ENCODE peak calls at places on chromosomes 11 and 22, in seven cellular contexts. One of them, this sample, is unnamed.

GRCh38 chr11:86672007-86672621 is at the start of gene ME3:
- DNase-seq in stimulated activated CD8-positive, alpha-beta memory T cell treated with anti-CD3 and anti-CD28 coated beads, Interleukin-2, amount 100 ng/mL, for 48 hours: no peak
- DNase-seq in dorsolateral prefrontal cortex: peak
- DNase-seq in neural progenitor cell: peak
- DNase-seq in astrocyte of the spinal cord: peak
- DNase-seq in glomerular endothelial cell: no peak
- DNase-seq in mesothelial cell of epicardium: peak
- DNase-seq in this sample: peak

GRCh38 chr22:44811141-44811540 is 58.8 kb downstream of the ARHGAP8 start:
- DNase-seq in dorsolateral prefrontal cortex: no peak
- DNase-seq in glomerular endothelial cell: no peak
- DNase-seq in stimulated activated CD8-positive, alpha-beta memory T cell treated with anti-CD3 and anti-CD28 coated beads, Interleukin-2, amount 100 ng/mL, for 48 hours: no peak
- DNase-seq in neural progenitor cell: no peak
- DNase-seq in mesothelial cell of epicardium: no peak
- DNase-seq in astrocyte of the spinal cord: no peak
- DNase-seq in this sample: no peak

GRCh38 chr11:61777234-61778090 is 14.9 kb downstream of the TMEM258 start:
- DNase-seq in stimulated activated CD8-positive, alpha-beta memory T cell treated with anti-CD3 and anti-CD28 coated beads, Interleukin-2, amount 100 ng/mL, for 48 hours: peak
- DNase-seq in dorsolateral prefrontal cortex: no peak
- DNase-seq in mesothelial cell of epicardium: no peak
- DNase-seq in astrocyte of the spinal cord: no peak
- DNase-seq in neural progenitor cell: no peak
- DNase-seq in glomerular endothelial cell: no peak
- DNase-seq in this sample: peak

GRCh38 chr11:30203850-30204249 is 27.0 kb upstream of the FSHB start:
- DNase-seq in neural progenitor cell: no peak
- DNase-seq in glomerular endothelial cell: no peak
- DNase-seq in astrocyte of the spinal cord: no peak
- DNase-seq in dorsolateral prefrontal cortex: no peak
- DNase-seq in mesothelial cell of epicardium: no peak
- DNase-seq in stimulated activated CD8-positive, alpha-beta memory T cell treated with anti-CD3 and anti-CD28 coated beads, Interleukin-2, amount 100 ng/mL, for 48 hours: no peak
- DNase-seq in this sample: no peak

GRCh38 chr22:36873614-36874308 is 13.0 kb downstream of the NCF4 start:
- DNase-seq in mesothelial cell of epicardium: no peak
- DNase-seq in neural progenitor cell: peak
- DNase-seq in stimulated activated CD8-positive, alpha-beta memory T cell treated with anti-CD3 and anti-CD28 coated beads, Interleukin-2, amount 100 ng/mL, for 48 hours: peak
- DNase-seq in astrocyte of the spinal cord: peak
- DNase-seq in dorsolateral prefrontal cortex: no peak
- DNase-seq in glomerular endothelial cell: no peak
- DNase-seq in this sample: peak

GRCh38 chr22:38338772-38339379 is 21.6 kb upstream of the CSNK1E start:
- DNase-seq in astrocyte of the spinal cord: no peak
- DNase-seq in stimulated activated CD8-positive, alpha-beta memory T cell treated with anti-CD3 and anti-CD28 coated beads, Interleukin-2, amount 100 ng/mL, for 48 hours: no peak
- DNase-seq in glomerular endothelial cell: no peak
- DNase-seq in mesothelial cell of epicardium: no peak
- DNase-seq in dorsolateral prefrontal cortex: no peak
- DNase-seq in neural progenitor cell: no peak
- DNase-seq in this sample: peak

GRCh38 chr11:125224391-125225015 is 60.0 kb downstream of the PKNOX2 start:
- DNase-seq in mesothelial cell of epicardium: no peak
- DNase-seq in astrocyte of the spinal cord: peak
- DNase-seq in dorsolateral prefrontal cortex: no peak
- DNase-seq in glomerular endothelial cell: no peak
- DNase-seq in neural progenitor cell: peak
- DNase-seq in stimulated activated CD8-positive, alpha-beta memory T cell treated with anti-CD3 and anti-CD28 coated beads, Interleukin-2, amount 100 ng/mL, for 48 hours: no peak
- DNase-seq in this sample: no peak

GRCh38 chr11:69295995-69296889 is 2.3 kb downstream of the MYEOV start:
- DNase-seq in glomerular endothelial cell: no peak
- DNase-seq in stimulated activated CD8-positive, alpha-beta memory T cell treated with anti-CD3 and anti-CD28 coated beads, Interleukin-2, amount 100 ng/mL, for 48 hours: no peak
- DNase-seq in astrocyte of the spinal cord: peak
- DNase-seq in mesothelial cell of epicardium: no peak
- DNase-seq in dorsolateral prefrontal cortex: peak
- DNase-seq in neural progenitor cell: no peak
- DNase-seq in this sample: peak

GRCh38 chr22:45859231-45860161 is 117.5 kb downstream of the WNT7B start:
- DNase-seq in dorsolateral prefrontal cortex: no peak
- DNase-seq in astrocyte of the spinal cord: peak
- DNase-seq in mesothelial cell of epicardium: no peak
- DNase-seq in neural progenitor cell: no peak
- DNase-seq in glomerular endothelial cell: no peak
- DNase-seq in stimulated activated CD8-positive, alpha-beta memory T cell treated with anti-CD3 and anti-CD28 coated beads, Interleukin-2, amount 100 ng/mL, for 48 hours: no peak
- DNase-seq in this sample: no peak

GRCh38 chr22:24112188-24112587 is 69.1 kb upstream of the SUSD2 start:
- DNase-seq in stimulated activated CD8-positive, alpha-beta memory T cell treated with anti-CD3 and anti-CD28 coated beads, Interleukin-2, amount 100 ng/mL, for 48 hours: no peak
- DNase-seq in glomerular endothelial cell: no peak
- DNase-seq in dorsolateral prefrontal cortex: no peak
- DNase-seq in mesothelial cell of epicardium: no peak
- DNase-seq in neural progenitor cell: no peak
- DNase-seq in astrocyte of the spinal cord: peak
- DNase-seq in this sample: no peak

GRCh38 chr11:65478411-65479183 is 20.2 kb upstream of the MALAT1 start:
- DNase-seq in glomerular endothelial cell: no peak
- DNase-seq in mesothelial cell of epicardium: no peak
- DNase-seq in dorsolateral prefrontal cortex: no peak
- DNase-seq in stimulated activated CD8-positive, alpha-beta memory T cell treated with anti-CD3 and anti-CD28 coated beads, Interleukin-2, amount 100 ng/mL, for 48 hours: no peak
- DNase-seq in astrocyte of the spinal cord: peak
- DNase-seq in neural progenitor cell: peak
- DNase-seq in this sample: peak

GRCh38 chr22:36381513-36382079 is 6.2 kb downstream of the MYH9 start:
- DNase-seq in neural progenitor cell: no peak
- DNase-seq in mesothelial cell of epicardium: no peak
- DNase-seq in dorsolateral prefrontal cortex: no peak
- DNase-seq in astrocyte of the spinal cord: no peak
- DNase-seq in glomerular endothelial cell: no peak
- DNase-seq in stimulated activated CD8-positive, alpha-beta memory T cell treated with anti-CD3 and anti-CD28 coated beads, Interleukin-2, amount 100 ng/mL, for 48 hours: no peak
- DNase-seq in this sample: no peak

GRCh38 chr11:60396790-60397189 is 531 bp downstream of the MS4A14 start:
- DNase-seq in glomerular endothelial cell: no peak
- DNase-seq in mesothelial cell of epicardium: no peak
- DNase-seq in astrocyte of the spinal cord: no peak
- DNase-seq in dorsolateral prefrontal cortex: no peak
- DNase-seq in neural progenitor cell: no peak
- DNase-seq in stimulated activated CD8-positive, alpha-beta memory T cell treated with anti-CD3 and anti-CD28 coated beads, Interleukin-2, amount 100 ng/mL, for 48 hours: no peak
- DNase-seq in this sample: no peak

GRCh38 chr11:2091112-2091746 is 48.0 kb downstream of the IGF2 start:
- DNase-seq in glomerular endothelial cell: no peak
- DNase-seq in astrocyte of the spinal cord: no peak
- DNase-seq in mesothelial cell of epicardium: peak
- DNase-seq in stimulated activated CD8-positive, alpha-beta memory T cell treated with anti-CD3 and anti-CD28 coated beads, Interleukin-2, amount 100 ng/mL, for 48 hours: no peak
- DNase-seq in neural progenitor cell: no peak
- DNase-seq in dorsolateral prefrontal cortex: no peak
- DNase-seq in this sample: peak

GRCh38 chr22:33188316-33188715 is 130.1 kb upstream of the SYN3 start:
- DNase-seq in mesothelial cell of epicardium: no peak
- DNase-seq in neural progenitor cell: no peak
- DNase-seq in stimulated activated CD8-positive, alpha-beta memory T cell treated with anti-CD3 and anti-CD28 coated beads, Interleukin-2, amount 100 ng/mL, for 48 hours: no peak
- DNase-seq in glomerular endothelial cell: no peak
- DNase-seq in dorsolateral prefrontal cortex: no peak
- DNase-seq in astrocyte of the spinal cord: no peak
- DNase-seq in this sample: no peak

GRCh38 chr11:104549019-104549418 is 349.2 kb downstream of the CASP12 start:
- DNase-seq in astrocyte of the spinal cord: no peak
- DNase-seq in neural progenitor cell: no peak
- DNase-seq in stimulated activated CD8-positive, alpha-beta memory T cell treated with anti-CD3 and anti-CD28 coated beads, Interleukin-2, amount 100 ng/mL, for 48 hours: no peak
- DNase-seq in mesothelial cell of epicardium: no peak
- DNase-seq in dorsolateral prefrontal cortex: no peak
- DNase-seq in glomerular endothelial cell: no peak
- DNase-seq in this sample: no peak

GRCh38 chr22:19151329-19152191 is 1.5 kb upstream of the GSC2 start:
- DNase-seq in dorsolateral prefrontal cortex: no peak
- DNase-seq in mesothelial cell of epicardium: no peak
- DNase-seq in astrocyte of the spinal cord: no peak
- DNase-seq in neural progenitor cell: no peak
- DNase-seq in stimulated activated CD8-positive, alpha-beta memory T cell treated with anti-CD3 and anti-CD28 coated beads, Interleukin-2, amount 100 ng/mL, for 48 hours: no peak
- DNase-seq in glomerular endothelial cell: no peak
- DNase-seq in this sample: no peak

GRCh38 chr11:33965032-33965431 is 73.2 kb upstream of the LMO2 start:
- DNase-seq in glomerular endothelial cell: no peak
- DNase-seq in mesothelial cell of epicardium: no peak
- DNase-seq in dorsolateral prefrontal cortex: no peak
- DNase-seq in neural progenitor cell: no peak
- DNase-seq in stimulated activated CD8-positive, alpha-beta memory T cell treated with anti-CD3 and anti-CD28 coated beads, Interleukin-2, amount 100 ng/mL, for 48 hours: no peak
- DNase-seq in astrocyte of the spinal cord: no peak
- DNase-seq in this sample: no peak

GRCh38 chr11:123145220-123145619 is 49.8 kb downstream of the CLMP start:
- DNase-seq in stimulated activated CD8-positive, alpha-beta memory T cell treated with anti-CD3 and anti-CD28 coated beads, Interleukin-2, amount 100 ng/mL, for 48 hours: no peak
- DNase-seq in neural progenitor cell: no peak
- DNase-seq in astrocyte of the spinal cord: peak
- DNase-seq in glomerular endothelial cell: no peak
- DNase-seq in dorsolateral prefrontal cortex: no peak
- DNase-seq in mesothelial cell of epicardium: no peak
- DNase-seq in this sample: no peak

GRCh38 chr11:115237578-115237977 is 266.6 kb downstream of the CADM1 start:
- DNase-seq in stimulated activated CD8-positive, alpha-beta memory T cell treated with anti-CD3 and anti-CD28 coated beads, Interleukin-2, amount 100 ng/mL, for 48 hours: no peak
- DNase-seq in astrocyte of the spinal cord: no peak
- DNase-seq in dorsolateral prefrontal cortex: no peak
- DNase-seq in mesothelial cell of epicardium: no peak
- DNase-seq in neural progenitor cell: no peak
- DNase-seq in glomerular endothelial cell: no peak
- DNase-seq in this sample: no peak

GRCh38 chr11:3849297-3849874 is 6.1 kb upstream of the STIM1 start:
- DNase-seq in mesothelial cell of epicardium: no peak
- DNase-seq in dorsolateral prefrontal cortex: no peak
- DNase-seq in neural progenitor cell: peak
- DNase-seq in stimulated activated CD8-positive, alpha-beta memory T cell treated with anti-CD3 and anti-CD28 coated beads, Interleukin-2, amount 100 ng/mL, for 48 hours: no peak
- DNase-seq in glomerular endothelial cell: no peak
- DNase-seq in astrocyte of the spinal cord: peak
- DNase-seq in this sample: no peak

GRCh38 chr22:33300165-33300564 is 242.0 kb upstream of the SYN3 start:
- DNase-seq in stimulated activated CD8-positive, alpha-beta memory T cell treated with anti-CD3 and anti-CD28 coated beads, Interleukin-2, amount 100 ng/mL, for 48 hours: no peak
- DNase-seq in neural progenitor cell: no peak
- DNase-seq in glomerular endothelial cell: no peak
- DNase-seq in dorsolateral prefrontal cortex: no peak
- DNase-seq in astrocyte of the spinal cord: no peak
- DNase-seq in mesothelial cell of epicardium: no peak
- DNase-seq in this sample: no peak